ENCODE peak calls at places on chromosomes 13 and 19, in seven cellular contexts. P, K, F, M, J, U and R are unnamed samples.

GRCh38 chr13:51645154-51645650 is 60.9 kb downstream of the WDFY2 start:
- DNase-seq in F (no peak), M (peak), P (peak), K (no peak), J (peak), U (peak), R (no peak)

GRCh38 chr19:41939861-41940442 is 11.7 kb upstream of the ERFL start:
- DNase-seq in P (peak), J (no peak), F (no peak), M (peak), U (no peak), K (no peak), R (peak)

GRCh38 chr13:113433391-113433916 is 19.8 kb downstream of the ADPRHL1 start:
- DNase-seq in P (no peak), M (no peak), K (no peak), U (no peak), J (no peak), F (no peak), R (no peak)

GRCh38 chr13:34591163-34591562 is 350.9 kb upstream of the NBEA start:
- DNase-seq in F (no peak), J (peak), U (no peak), M (no peak), P (no peak), K (no peak), R (no peak)

GRCh38 chr19:5934779-5935472 is 20.9 kb downstream of the CAPS start:
- DNase-seq in F (no peak), U (no peak), K (no peak), J (peak), M (peak), P (no peak), R (no peak)

GRCh38 chr13:73335226-73335625 is 276.4 kb downstream of the KLF5 start:
- DNase-seq in M (no peak), K (no peak), P (no peak), J (peak), U (peak), F (no peak), R (no peak)

GRCh38 chr19:32460476-32460875 is 54.9 kb downstream of the DPY19L3 start:
- DNase-seq in P (no peak), J (no peak), M (no peak), F (no peak), K (no peak), U (no peak), R (no peak)

GRCh38 chr13:52070929-52071523 is 46.5 kb downstream of the UTP14C start:
- DNase-seq in K (no peak), F (no peak), M (peak), J (peak), U (no peak), P (peak), R (no peak)

GRCh38 chr13:99436013-99436412 is 65.3 kb upstream of the TM9SF2 start:
- DNase-seq in M (no peak), K (no peak), P (no peak), J (no peak), U (no peak), F (no peak), R (no peak)

GRCh38 chr19:31518626-31519025 is 169.4 kb upstream of the TSHZ3 start:
- DNase-seq in M (no peak), F (no peak), P (no peak), U (no peak), K (no peak), J (no peak), R (no peak)

GRCh38 chr13:28137556-28137955 is 789 bp upstream of the PAN3 start:
- DNase-seq in J (peak), K (no peak), M (no peak), P (no peak), U (no peak), F (no peak), R (peak)

GRCh38 chr19:28074773-28075172 is 1138.2 kb downstream of the UQCRFS1 start:
- DNase-seq in J (no peak), P (peak), K (no peak), U (no peak), F (no peak), M (no peak), R (no peak)

GRCh38 chr19:45477713-45478453 is 10.1 kb downstream of the FOSB start:
- DNase-seq in M (no peak), K (no peak), U (no peak), P (no peak), J (no peak), F (no peak), R (peak)

GRCh38 chr13:99982741-99983400 is 1.3 kb downstream of the ZIC2 start:
- DNase-seq in K (no peak), J (no peak), M (no peak), F (no peak), U (no peak), P (no peak), R (no peak)

GRCh38 chr13:80945328-80945727 is 604.4 kb upstream of the SPRY2 start:
- DNase-seq in M (no peak), F (peak), K (peak), P (no peak), U (peak), J (peak), R (no peak)

GRCh38 chr19:497476-497860 is 1.2 kb downstream of the MADCAM1 start:
- DNase-seq in M (no peak), F (no peak), U (no peak), K (no peak), J (no peak), P (no peak), R (no peak)

GRCh38 chr13:29551214-29551613 is 44.3 kb downstream of the SLC7A1 start:
- DNase-seq in M (no peak), P (no peak), U (no peak), F (no peak), K (no peak), J (no peak), R (no peak)

GRCh38 chr13:21361123-21361522 is 98.0 kb downstream of the ZDHHC20 start:
- DNase-seq in J (no peak), P (no peak), K (no peak), M (no peak), U (no peak), F (no peak), R (no peak)

GRCh38 chr19:41998246-41999020 is 4.4 kb upstream of the ATP1A3 start:
- DNase-seq in J (peak), U (peak), K (peak), P (peak), M (peak), F (peak), R (peak)

GRCh38 chr13:21894091-21894490 is 223.2 kb downstream of the FGF9 start:
- DNase-seq in J (no peak), K (no peak), P (no peak), M (no peak), F (no peak), U (no peak), R (peak)